ENCODE peak calls at places on chromosome 14, in seven cellular contexts. I is choroid plexus epithelial cell, S is ovary, O is adrenal gland, L is pancreas, A is esophagus muscularis mucosa, J is AG04450. Y is an unnamed sample.

GRCh38 chr14:22837750-22838538 is 1.6 kb downstream of the MMP14 start:
- DNase-seq in I (peak), S (peak), O (peak), L (peak), A (no peak), J (no peak), Y (no peak)

GRCh38 chr14:103134919-103135318 is 11.7 kb downstream of the TNFAIP2 start:
- DNase-seq in I (no peak), S (no peak), O (no peak), L (no peak), A (no peak), J (no peak), Y (peak)

GRCh38 chr14:36981832-36982528 is 190.4 kb downstream of the SLC25A21 start:
- DNase-seq in I (peak), S (no peak), O (no peak), L (no peak), A (no peak), J (no peak), Y (no peak)

GRCh38 chr14:101440511-101440910 is 120.8 kb upstream of the DIO3 start:
- DNase-seq in I (no peak), S (no peak), O (no peak), L (no peak), A (no peak), J (no peak), Y (no peak)

GRCh38 chr14:101189962-101190560 is 286.5 kb upstream of the RTL1 start:
- DNase-seq in I (no peak), S (no peak), O (no peak), L (no peak), A (no peak), J (no peak), Y (peak)

GRCh38 chr14:100526632-100527031 is 60.6 kb downstream of the BEGAIN start:
- DNase-seq in I (no peak), S (no peak), O (no peak), L (no peak), A (peak), J (no peak), Y (no peak)

GRCh38 chr14:33790996-33791395 is 159.9 kb downstream of the EGLN3 start:
- DNase-seq in I (no peak), S (no peak), O (no peak), L (no peak), A (no peak), J (no peak), Y (no peak)

GRCh38 chr14:101028971-101029667 is 125.6 kb upstream of the RTL1 start:
- DNase-seq in I (no peak), S (no peak), O (no peak), L (no peak), A (no peak), J (no peak), Y (peak)

GRCh38 chr14:21978184-21978998 is 304.8 kb upstream of the OR4E1 start:
- DNase-seq in I (peak), S (no peak), O (no peak), L (peak), A (no peak), J (no peak), Y (no peak)

GRCh38 chr14:59870277-59871165 is at the start of gene RTN1:
- DNase-seq in I (peak), S (no peak), O (peak), L (peak), A (no peak), J (peak), Y (peak)

GRCh38 chr14:101289911-101290310 is 271.4 kb upstream of the DIO3 start:
- DNase-seq in I (no peak), S (no peak), O (no peak), L (no peak), A (no peak), J (no peak), Y (no peak)

GRCh38 chr14:26765768-26766550 is 168.1 kb upstream of the NOVA1 start:
- DNase-seq in I (peak), S (no peak), O (peak), L (no peak), A (no peak), J (no peak), Y (no peak)

GRCh38 chr14:59464651-59465569 is at the start of gene GPR135:
- DNase-seq in I (peak), S (peak), O (peak), L (peak), A (no peak), J (no peak), Y (peak)

GRCh38 chr14:57182760-57183503 is 85.8 kb downstream of the EXOC5 start:
- DNase-seq in I (peak), S (peak), O (no peak), L (no peak), A (no peak), J (no peak), Y (no peak)

GRCh38 chr14:76245097-76245496 is 93.4 kb downstream of the GPATCH2L start:
- DNase-seq in I (no peak), S (no peak), O (no peak), L (no peak), A (no peak), J (no peak), Y (no peak)

GRCh38 chr14:64715628-64716412 is 11.6 kb downstream of the PLEKHG3 start:
- DNase-seq in I (peak), S (no peak), O (no peak), L (peak), A (no peak), J (no peak), Y (no peak)

GRCh38 chr14:32378284-32378683 is 49.2 kb downstream of the AKAP6 start:
- DNase-seq in I (no peak), S (no peak), O (no peak), L (no peak), A (no peak), J (no peak), Y (no peak)

GRCh38 chr14:32381869-32382268 is 52.8 kb downstream of the AKAP6 start:
- DNase-seq in I (no peak), S (no peak), O (no peak), L (no peak), A (no peak), J (no peak), Y (no peak)

GRCh38 chr14:32382704-32383103 is 53.6 kb downstream of the AKAP6 start:
- DNase-seq in I (peak), S (no peak), O (no peak), L (no peak), A (no peak), J (no peak), Y (no peak)

GRCh38 chr14:32377046-32377445 is 47.9 kb downstream of the AKAP6 start:
- DNase-seq in I (no peak), S (no peak), O (no peak), L (no peak), A (no peak), J (no peak), Y (no peak)

DNA sequence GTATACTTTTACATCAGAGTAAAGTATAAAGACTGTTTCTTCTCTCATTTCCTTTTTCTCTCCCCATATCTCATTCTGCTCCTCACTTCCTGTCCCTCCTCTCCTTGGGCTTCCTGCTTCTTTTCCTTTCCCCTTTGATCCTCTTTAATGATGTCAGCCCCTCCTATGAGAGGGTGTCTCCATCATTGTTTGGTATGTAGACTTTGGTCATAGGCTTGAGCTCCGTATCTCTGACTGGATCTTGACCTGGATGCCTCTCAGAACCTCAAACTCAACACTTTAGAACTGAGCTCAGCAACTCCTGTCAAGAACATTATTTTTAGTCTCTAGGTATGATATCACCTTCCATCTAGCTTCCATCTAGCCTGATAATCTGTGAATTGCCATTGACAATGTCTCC is 50.3 kb downstream of the AKAP6 start:
- DNase-seq in I (no peak), S (no peak), O (no peak), L (no peak), A (no peak), J (no peak), Y (no peak)
- H3K4me3 ChIP-seq in I (no peak), S (no peak), O (no peak), L (no peak), A (no peak), J (no peak), Y (no peak)

GRCh38 chr14:43090380-43090779 is 1416.7 kb downstream of the FSCB start:
- DNase-seq in I (no peak), S (no peak), O (no peak), L (no peak), A (no peak), J (no peak), Y (no peak)

DNA sequence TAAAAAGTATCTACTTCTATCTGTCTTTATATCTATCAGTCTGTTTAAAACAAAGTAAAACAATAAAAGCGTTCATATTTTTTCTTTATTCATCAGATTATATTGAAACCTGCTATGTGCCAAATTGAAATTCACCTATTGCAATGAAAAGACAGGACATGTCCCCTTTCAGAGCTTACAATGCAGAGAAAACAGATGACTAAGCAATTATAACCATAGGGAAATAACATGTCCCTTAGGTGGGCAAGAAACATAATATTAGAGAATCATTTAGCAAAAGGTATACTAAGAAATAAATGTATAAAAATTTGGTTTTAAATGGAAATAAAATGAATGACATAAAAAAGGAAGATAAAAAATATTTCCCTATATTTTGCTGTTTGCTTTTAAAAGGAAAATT is 1421.3 kb downstream of the FSCB start:
- DNase-seq in I (no peak), S (no peak), O (no peak), L (no peak), A (no peak), J (no peak), Y (no peak)
- H3K4me3 ChIP-seq in I (no peak), S (no peak), O (no peak), L (no peak), A (no peak), J (no peak), Y (no peak)

DNA sequence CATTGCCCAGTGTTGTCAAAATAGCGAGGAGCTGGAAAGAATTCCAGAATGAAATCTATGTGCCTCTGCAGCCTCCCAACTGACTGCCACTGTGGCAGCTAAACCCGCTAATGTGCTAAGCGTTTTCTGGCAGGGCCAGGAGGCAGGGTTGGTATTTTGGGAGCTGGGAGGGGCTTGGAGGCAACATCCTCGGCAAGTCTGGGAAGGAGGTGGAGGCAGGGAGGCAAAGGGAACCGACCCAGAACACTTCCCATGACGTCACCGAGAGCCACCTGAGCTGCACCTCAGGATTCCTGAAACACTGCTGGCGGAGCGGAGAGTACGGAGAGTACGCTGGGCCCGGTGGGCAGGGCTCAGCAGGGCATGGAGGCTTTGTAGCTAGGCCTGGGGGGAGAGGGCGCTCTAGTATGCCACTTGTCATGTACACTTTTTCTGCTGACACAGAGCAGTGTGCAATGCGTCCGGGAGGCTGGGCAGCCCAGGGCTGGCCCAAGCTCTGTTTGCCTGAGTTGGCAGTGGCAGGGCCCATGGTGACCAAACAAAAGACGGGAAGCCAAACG is 81.5 kb downstream of the DPF3 start:
- DNase-seq in I (no peak), S (no peak), O (no peak), L (no peak), A (no peak), J (no peak), Y (peak)
- H3K4me3 ChIP-seq in I (no peak), S (no peak), O (no peak), L (no peak), A (peak), J (no peak), Y (peak)

DNA sequence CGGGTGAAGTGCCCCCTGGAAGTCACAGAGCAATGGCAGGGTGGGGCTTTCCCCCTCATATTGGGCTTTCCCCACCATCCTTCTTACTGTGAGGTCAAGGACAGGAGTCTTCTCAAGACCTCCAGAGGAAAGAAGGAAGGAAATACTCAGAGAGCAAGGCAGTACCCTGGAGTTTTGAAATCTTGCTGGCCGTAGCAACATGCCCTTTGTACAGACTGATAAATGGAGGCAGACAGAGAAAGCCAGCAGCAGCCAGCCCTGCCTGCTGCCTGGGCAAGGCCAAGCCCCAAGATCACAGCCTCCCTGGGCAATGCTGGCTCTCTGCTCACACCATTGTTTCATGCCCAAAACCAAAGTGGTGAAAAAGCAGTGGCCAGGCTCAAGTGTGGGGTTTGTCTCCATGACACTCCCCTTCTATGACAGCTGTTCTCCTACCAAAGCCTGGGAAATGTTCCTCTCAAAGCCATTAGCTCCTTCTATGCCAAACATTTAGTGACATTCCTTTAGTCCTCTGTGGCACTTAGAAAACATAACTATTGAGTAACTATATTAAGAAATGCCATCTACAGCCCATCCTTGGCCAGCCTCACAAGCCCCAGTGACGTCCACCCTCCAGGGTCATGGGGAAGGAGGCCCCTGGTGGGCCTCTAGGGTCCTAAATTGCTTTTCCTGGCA is 13.2 kb upstream of the ITPK1 start:
- DNase-seq in I (no peak), S (no peak), O (no peak), L (no peak), A (no peak), J (no peak), Y (no peak)
- H3K4me3 ChIP-seq in I (no peak), S (no peak), O (no peak), L (no peak), A (no peak), J (no peak), Y (no peak)

DNA sequence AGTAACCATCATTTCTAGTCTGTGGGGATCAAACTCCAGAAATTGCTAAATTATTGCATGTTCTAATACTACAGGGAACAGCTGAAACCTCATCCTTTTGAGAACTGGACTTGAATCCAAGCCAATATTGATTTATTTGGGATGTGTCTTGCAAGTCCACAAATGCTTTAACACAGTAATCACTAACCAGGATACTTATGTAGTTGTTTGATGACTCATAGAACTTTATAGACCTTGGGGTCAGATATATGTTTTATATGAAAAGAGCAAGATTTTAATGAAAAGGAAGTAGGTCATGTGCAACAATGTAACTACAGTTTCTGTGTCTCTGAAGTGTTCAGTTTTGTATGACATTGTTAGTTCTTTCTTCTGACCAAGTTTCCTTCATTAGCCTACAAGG is 352.1 kb downstream of the ZFP36L1 start:
- DNase-seq in I (no peak), S (no peak), O (no peak), L (no peak), A (no peak), J (no peak), Y (no peak)
- H3K4me3 ChIP-seq in I (no peak), S (no peak), O (no peak), L (no peak), A (no peak), J (no peak), Y (no peak)